ENCODE peak calls at places on chromosomes 13 and 19, in six cellular contexts. E, G, I, H, S and O are unnamed samples.

GRCh38 chr19:1825909-1826556 is 14.0 kb upstream of the ATP8B3 start:
- DNase-seq in E (peak), G (peak), I (peak), H (peak), S (peak), O (peak)

GRCh38 chr13:38262211-38262610 is 87.4 kb upstream of the UFM1 start:
- DNase-seq in E (peak), G (peak), I (no peak), H (no peak), S (peak), O (peak)

GRCh38 chr13:29937836-29938235 is 87.4 kb upstream of the UBL3 start:
- DNase-seq in E (no peak), G (no peak), I (peak), H (no peak), S (peak), O (no peak)

GRCh38 chr19:40717880-40718773 is 1.2 kb downstream of the ITPKC start:
- DNase-seq in E (peak), G (no peak), I (no peak), H (peak), S (peak), O (peak)

GRCh38 chr13:59755647-59756290 is 408.0 kb downstream of the DIAPH3 start:
- DNase-seq in E (no peak), G (no peak), I (peak), H (no peak), S (peak), O (no peak)

GRCh38 chr13:29567411-29567810 is 28.1 kb downstream of the SLC7A1 start:
- DNase-seq in E (no peak), G (no peak), I (no peak), H (no peak), S (no peak), O (no peak)

GRCh38 chr19:48900477-48901452 is 653 bp downstream of the NUCB1 start:
- DNase-seq in E (peak), G (peak), I (peak), H (no peak), S (peak), O (peak)

GRCh38 chr13:90826688-90827087 is 520.8 kb upstream of the MIR17HG start:
- DNase-seq in E (no peak), G (no peak), I (no peak), H (no peak), S (no peak), O (no peak)

GRCh38 chr19:1213391-1214286 is 8.1 kb downstream of the STK11 start:
- DNase-seq in E (peak), G (peak), I (peak), H (no peak), S (peak), O (peak)

GRCh38 chr19:16297575-16298178 is 26.9 kb upstream of the KLF2 start:
- DNase-seq in E (no peak), G (no peak), I (no peak), H (no peak), S (no peak), O (no peak)

GRCh38 chr19:4278926-4279529 is at the start of gene SHD:
- DNase-seq in E (no peak), G (no peak), I (no peak), H (peak), S (no peak), O (no peak)

GRCh38 chr13:90293793-90294361 is 1053.6 kb upstream of the MIR17HG start:
- DNase-seq in E (no peak), G (no peak), I (no peak), H (no peak), S (peak), O (no peak)